ENCODE peak calls at places on chromosomes 13 and 19, in nine cellular contexts. Y is heart left ventricle, X is body of pancreas, K is heart right ventricle, T is tibial artery, O is transverse colon, C is left lung, I is pancreas, V is tibial nerve. S is an unnamed sample.

GRCh38 chr13:48492123-48493075 is 40.5 kb downstream of the RCBTB2 start:
- DNase-seq in T (peak; percentile 69), K (peak; percentile 79), Y (peak; percentile 88), O (peak; percentile 69), I (no peak), V (peak; percentile 27), C (peak; percentile 86), X (peak; percentile 43), S (peak; percentile 38)

GRCh38 chr19:2550431-2551171 is 74.7 kb downstream of the GADD45B start:
- DNase-seq in X (no peak), I (no peak), T (no peak), V (no peak), C (peak; percentile 74), Y (peak; percentile 79), K (peak; percentile 45), O (no peak), S (no peak)

GRCh38 chr13:24460256-24460655 is 52.3 kb downstream of the PARP4 start:
- DNase-seq in O (no peak), T (no peak), C (no peak), K (no peak), V (no peak), Y (no peak), X (no peak), I (no peak), S (no peak)

GRCh38 chr13:66926851-66927524 is 303.1 kb downstream of the PCDH9 start:
- DNase-seq in X (no peak), I (no peak), V (no peak), O (no peak), Y (no peak), T (no peak), C (no peak), K (no peak), S (peak; percentile 1)

GRCh38 chr13:63085851-63086250 is 1670.2 kb upstream of the PCDH20 start:
- DNase-seq in T (no peak), O (no peak), K (no peak), V (no peak), I (no peak), X (no peak), Y (no peak), C (no peak), S (no peak)

GRCh38 chr19:16051254-16052025 is 24.9 kb upstream of the TPM4 start:
- DNase-seq in Y (no peak), C (no peak), K (no peak), I (no peak), X (no peak), O (no peak), T (no peak), V (no peak), S (no peak)

GRCh38 chr13:111387026-111387871 is 66.8 kb downstream of the TEX29 start:
- DNase-seq in T (peak; percentile 2), K (no peak), V (no peak), I (no peak), X (no peak), O (no peak), Y (no peak), C (no peak), S (no peak)

GRCh38 chr13:67048084-67048792 is 181.9 kb downstream of the PCDH9 start:
- DNase-seq in T (no peak), K (no peak), V (no peak), X (peak; percentile 14), I (peak; percentile 12), Y (no peak), C (no peak), O (no peak), S (no peak)

GRCh38 chr13:112994781-112995355 is 25.9 kb downstream of the MCF2L start:
- DNase-seq in V (no peak), O (no peak), T (no peak), X (no peak), I (no peak), K (no peak), Y (no peak), C (peak; percentile 66), S (no peak)

GRCh38 chr13:112994084-112994780 is 25.2 kb downstream of the MCF2L start:
- DNase-seq in K (no peak), T (no peak), O (peak; percentile 64), X (no peak), Y (no peak), V (no peak), I (no peak), C (peak; percentile 80), S (no peak)

GRCh38 chr13:112996671-112997091 is 27.7 kb downstream of the MCF2L start:
- DNase-seq in T (no peak), C (peak; percentile 78), Y (no peak), V (no peak), O (peak; percentile 69), K (no peak), X (no peak), I (no peak), S (no peak)

GRCh38 chr13:112997188-112998135 is 28.4 kb downstream of the MCF2L start:
- DNase-seq in Y (no peak), V (no peak), X (no peak), I (no peak), C (peak; percentile 65), O (peak; percentile 65), K (no peak), T (no peak), S (no peak)

DNA sequence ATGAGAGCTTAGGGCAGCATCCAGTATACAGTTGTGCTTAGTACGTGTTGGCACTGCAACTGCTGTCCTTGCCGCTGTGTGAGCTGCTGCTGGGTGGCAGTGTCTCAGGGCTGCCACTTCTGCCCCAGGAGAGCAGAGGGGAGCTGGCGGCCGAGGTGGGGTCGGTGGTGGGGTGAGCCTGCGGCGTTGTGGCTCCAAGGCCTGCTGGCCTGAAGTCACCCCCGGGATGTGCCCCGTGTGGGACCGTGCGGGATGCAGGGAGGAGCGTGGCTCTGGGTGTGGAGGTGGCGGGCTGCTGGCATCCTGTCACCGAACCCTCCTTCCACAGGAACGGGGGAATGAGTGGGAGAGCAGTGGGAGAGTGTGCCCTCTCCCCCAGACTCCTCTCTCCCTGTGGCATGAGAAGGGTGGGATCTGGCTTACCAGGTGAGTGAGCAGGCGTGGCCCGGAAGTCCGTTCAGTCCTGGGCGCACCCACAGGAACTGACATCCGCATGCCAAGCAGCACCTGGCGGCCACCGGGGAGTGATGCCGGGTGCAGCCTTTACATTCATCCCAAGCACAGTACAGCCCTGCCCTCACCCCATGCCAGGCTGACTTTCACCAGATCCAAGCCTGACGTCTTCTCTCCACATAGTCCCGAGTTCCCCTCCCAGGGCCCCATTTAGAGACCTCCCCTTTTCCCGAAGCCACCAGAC is 26.5 kb downstream of the MCF2L start:
- DNase-seq in T (no peak), O (peak; percentile 86), I (no peak), Y (no peak), V (no peak), X (no peak), C (peak; percentile 67), K (peak; percentile 14), S (no peak)
- TF ChIP-seq CTCF in T (no peak), O (peak; percentile 70), I (no peak), Y (no peak), V (no peak), X (no peak), C (no peak), K (no peak), S (no peak)

GRCh38 chr19:34189199-34189916 is 17.1 kb downstream of the LSM14A start:
- DNase-seq in Y (no peak), T (no peak), O (no peak), V (no peak), K (no peak), C (no peak), I (no peak), X (no peak), S (no peak)
- H3K4me1 ChIP-seq in Y (peaks cover 20% of the 10 kb centered on the region), T (peaks cover 90% of the 10 kb centered on the region), O (peaks cover 15% of the 10 kb centered on the region), V (peaks cover 84% of the 10 kb centered on the region), K (peaks cover 60% of the 10 kb centered on the region), C (peaks cover 11% of the 10 kb centered on the region), I (peaks cover 48% of the 10 kb centered on the region), X (peaks cover 58% of the 10 kb centered on the region), S (peaks cover 48% of the 10 kb centered on the region)

GRCh38 chr13:59437902-59438301 is 725.8 kb downstream of the DIAPH3 start:
- DNase-seq in Y (no peak), X (no peak), O (no peak), V (no peak), K (no peak), T (no peak), C (no peak), I (no peak), S (no peak)

GRCh38 chr13:59439776-59440428 is 723.8 kb downstream of the DIAPH3 start:
- DNase-seq in I (no peak), K (no peak), O (no peak), C (peak; percentile 73), X (no peak), Y (no peak), T (no peak), V (no peak), S (no peak)

GRCh38 chr13:59435024-59435423 is 728.7 kb downstream of the DIAPH3 start:
- DNase-seq in X (no peak), O (no peak), Y (no peak), V (no peak), I (no peak), T (no peak), K (no peak), C (no peak), S (no peak)
- H3K9me3 ChIP-seq in X (no peaks in the 10 kb centered on the region), O (no peaks in the 10 kb centered on the region), Y (no peaks in the 10 kb centered on the region), V (peaks cover 15% of the 10 kb centered on the region), I (no peaks in the 10 kb centered on the region), T (no peaks in the 10 kb centered on the region), K (peaks cover 41% of the 10 kb centered on the region), C (peaks cover 43% of the 10 kb centered on the region), S (no peaks in the 10 kb centered on the region)

GRCh38 chr13:73421310-73421912 is 362.6 kb downstream of the KLF5 start:
- DNase-seq in T (no peak), V (no peak), I (peak; percentile 74), K (no peak), O (peak; percentile 68), X (peak; percentile 90), Y (no peak), C (no peak), S (no peak)

GRCh38 chr13:73416093-73416492 is 357.3 kb downstream of the KLF5 start:
- DNase-seq in X (no peak), I (no peak), T (no peak), K (no peak), O (no peak), Y (no peak), C (no peak), V (no peak), S (no peak)

GRCh38 chr13:73422973-73423372 is 364.2 kb downstream of the KLF5 start:
- DNase-seq in V (no peak), O (peak; percentile 16), I (no peak), T (no peak), Y (no peak), K (no peak), X (no peak), C (no peak), S (no peak)

GRCh38 chr13:73412933-73413332 is 354.1 kb downstream of the KLF5 start:
- DNase-seq in K (no peak), O (no peak), V (no peak), C (no peak), Y (no peak), T (no peak), I (no peak), X (no peak), S (no peak)

DNA sequence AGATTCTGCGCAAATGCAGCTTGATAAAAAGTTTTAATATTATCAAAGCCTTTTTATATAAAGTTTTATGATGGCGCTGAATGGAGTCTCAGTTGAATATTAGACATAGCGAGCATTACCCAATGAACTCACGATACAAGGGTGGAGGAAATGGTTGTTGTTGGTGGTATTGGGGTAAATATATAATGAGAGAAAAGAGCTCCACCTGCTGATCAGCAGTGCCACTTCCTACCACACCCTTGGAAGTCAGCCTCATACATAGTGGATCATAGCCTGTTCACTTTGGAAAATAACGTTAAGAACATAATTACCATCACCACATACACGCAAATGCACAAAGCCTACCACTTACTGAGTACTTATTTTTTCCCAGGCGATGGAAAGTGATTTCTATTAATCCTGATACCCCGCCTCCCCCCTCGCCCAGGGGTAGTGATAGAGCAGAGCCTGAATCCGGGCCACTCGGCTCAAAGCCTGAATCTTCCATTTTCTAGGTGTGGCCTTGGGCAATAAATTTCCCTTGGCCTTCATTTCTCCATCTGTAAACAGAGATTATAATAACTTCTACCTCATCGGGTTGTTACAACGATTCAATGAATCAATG is 358.3 kb downstream of the KLF5 start:
- DNase-seq in X (peak; percentile 43), O (no peak), K (no peak), V (no peak), T (no peak), C (peak; percentile 21), I (peak; percentile 34), Y (no peak), S (no peak)
- TF ChIP-seq CTCF in X (peak; percentile 76), O (peak; percentile 16), K (no peak), V (no peak), T (no peak), C (no peak), I (no peak), Y (no peak), S (no peak)